ENCODE peak calls at places on chromosome 1, in five cellular contexts. One of them, this sample, is unnamed. For H3K4me1, the result is how much of the 10 kb centered on the place peaks cover.

GRCh38 chr1:67489643-67490042 is 59.4 kb upstream of the SERBP1 start:
- DNase-seq in transverse colon: no peak
- DNase-seq in tibial nerve: no peak
- DNase-seq in stomach: no peak
- DNase-seq in fibroblast of lung: peak
- DNase-seq in this sample: no peak

GRCh38 chr1:159991513-159991912 is 37.5 kb upstream of the SLAMF9 start:
- DNase-seq in transverse colon: no peak
- DNase-seq in tibial nerve: no peak
- DNase-seq in stomach: peak
- DNase-seq in fibroblast of lung: no peak
- DNase-seq in this sample: no peak

GRCh38 chr1:208628298-208628914 is 384.2 kb upstream of the PLXNA2 start:
- DNase-seq in transverse colon: no peak
- DNase-seq in tibial nerve: no peak
- DNase-seq in stomach: no peak
- DNase-seq in fibroblast of lung: no peak
- DNase-seq in this sample: no peak

GRCh38 chr1:927234-927633 is 3.5 kb downstream of the SAMD11 start:
- DNase-seq in transverse colon: no peak
- DNase-seq in tibial nerve: no peak
- DNase-seq in stomach: no peak
- DNase-seq in fibroblast of lung: no peak
- DNase-seq in this sample: no peak

GRCh38 chr1:26743426-26744059 is 44.2 kb upstream of the PIGV start:
- DNase-seq in transverse colon: no peak
- DNase-seq in tibial nerve: no peak
- DNase-seq in stomach: no peak
- DNase-seq in fibroblast of lung: no peak
- DNase-seq in this sample: no peak

GRCh38 chr1:23169727-23170335 is 1.2 kb upstream of the LUZP1 start:
- DNase-seq in transverse colon: peak
- DNase-seq in tibial nerve: peak
- DNase-seq in stomach: no peak
- DNase-seq in fibroblast of lung: peak
- DNase-seq in this sample: peak

GRCh38 chr1:174358344-174358743 is 89.4 kb upstream of the GPR52 start:
- DNase-seq in transverse colon: no peak
- DNase-seq in tibial nerve: no peak
- DNase-seq in stomach: no peak
- DNase-seq in fibroblast of lung: peak
- DNase-seq in this sample: no peak

GRCh38 chr1:212188599-212189351 is 96.4 kb upstream of the PPP2R5A start:
- DNase-seq in transverse colon: no peak
- DNase-seq in tibial nerve: no peak
- DNase-seq in stomach: no peak
- DNase-seq in fibroblast of lung: no peak
- DNase-seq in this sample: no peak

GRCh38 chr1:213417225-213417820 is 366.3 kb downstream of the RPS6KC1 start:
- DNase-seq in transverse colon: no peak
- DNase-seq in tibial nerve: no peak
- DNase-seq in stomach: no peak
- DNase-seq in fibroblast of lung: no peak
- DNase-seq in this sample: no peak

GRCh38 chr1:31799196-31799894 is 16.5 kb downstream of the SPOCD1 start:
- DNase-seq in transverse colon: peak
- DNase-seq in tibial nerve: no peak
- DNase-seq in stomach: no peak
- DNase-seq in fibroblast of lung: no peak
- DNase-seq in this sample: no peak

GRCh38 chr1:38128511-38128910 is 81.9 kb upstream of the POU3F1 start:
- DNase-seq in transverse colon: no peak
- DNase-seq in tibial nerve: no peak
- DNase-seq in stomach: no peak
- DNase-seq in fibroblast of lung: no peak
- DNase-seq in this sample: no peak

GRCh38 chr1:179144621-179145020 is 62.8 kb downstream of the TOR3A start:
- DNase-seq in transverse colon: no peak
- DNase-seq in tibial nerve: no peak
- DNase-seq in stomach: no peak
- DNase-seq in fibroblast of lung: peak
- DNase-seq in this sample: no peak

GRCh38 chr1:117368116-117369108 is 1.2 kb downstream of the MAN1A2 start:
- DNase-seq in transverse colon: no peak
- DNase-seq in tibial nerve: no peak
- DNase-seq in stomach: no peak
- DNase-seq in fibroblast of lung: no peak
- DNase-seq in this sample: no peak

GRCh38 chr1:10339815-10340214 is 59.0 kb upstream of the PGD start:
- DNase-seq in transverse colon: peak
- DNase-seq in tibial nerve: no peak
- DNase-seq in stomach: peak
- DNase-seq in fibroblast of lung: peak
- DNase-seq in this sample: peak

GRCh38 chr1:231940721-231941120 is 314.1 kb downstream of the DISC1 start:
- DNase-seq in transverse colon: no peak
- DNase-seq in tibial nerve: no peak
- DNase-seq in stomach: no peak
- DNase-seq in fibroblast of lung: no peak
- DNase-seq in this sample: no peak

GRCh38 chr1:155504207-155504606 is 58.4 kb downstream of the ASH1L start:
- DNase-seq in transverse colon: no peak
- DNase-seq in tibial nerve: no peak
- DNase-seq in stomach: no peak
- DNase-seq in fibroblast of lung: peak
- DNase-seq in this sample: no peak

GRCh38 chr1:60170709-60171108 is 97.1 kb upstream of the C1orf87 start:
- DNase-seq in transverse colon: no peak
- DNase-seq in tibial nerve: no peak
- DNase-seq in stomach: no peak
- DNase-seq in fibroblast of lung: no peak
- DNase-seq in this sample: no peak

GRCh38 chr1:167924553-167925223 is 10.8 kb upstream of the ADCY10 start:
- DNase-seq in transverse colon: no peak
- DNase-seq in tibial nerve: no peak
- DNase-seq in stomach: no peak
- DNase-seq in fibroblast of lung: no peak
- DNase-seq in this sample: no peak

GRCh38 chr1:183804382-183804781 is 538 bp upstream of the RGL1 start:
- DNase-seq in transverse colon: no peak
- DNase-seq in tibial nerve: no peak
- DNase-seq in stomach: no peak
- DNase-seq in fibroblast of lung: no peak
- DNase-seq in this sample: no peak

GRCh38 chr1:100699744-100700143 is 19.8 kb upstream of the VCAM1 start:
- DNase-seq in transverse colon: no peak
- DNase-seq in tibial nerve: no peak
- DNase-seq in stomach: no peak
- DNase-seq in fibroblast of lung: peak
- DNase-seq in this sample: no peak

GRCh38 chr1:53057134-53057533 is 4.9 kb upstream of the PODN start:
- DNase-seq in transverse colon: no peak
- DNase-seq in tibial nerve: no peak
- DNase-seq in stomach: no peak
- DNase-seq in fibroblast of lung: peak
- DNase-seq in this sample: no peak

DNA sequence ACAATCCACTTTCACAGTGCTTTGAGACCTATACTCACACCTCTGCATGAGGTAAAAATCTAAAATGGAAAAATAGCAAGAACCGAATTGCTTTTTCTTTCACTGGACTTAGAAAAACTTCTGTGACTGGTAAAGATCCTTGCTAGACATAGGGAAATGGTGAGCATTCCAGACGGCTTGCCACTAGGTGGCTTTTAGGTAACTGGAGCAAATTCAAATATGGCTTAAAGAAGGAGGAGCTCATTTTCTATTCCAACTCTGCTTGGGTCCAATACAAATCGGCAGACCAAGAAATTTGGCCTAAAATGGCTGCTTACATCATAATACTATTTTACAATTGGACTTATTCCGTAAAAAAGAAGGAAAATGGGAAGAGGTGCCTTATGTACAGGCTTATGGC is 977.9 kb downstream of the ADGRL2 start:
- DNase-seq in transverse colon: no peak
- DNase-seq in tibial nerve: no peak
- DNase-seq in stomach: no peak
- DNase-seq in fibroblast of lung: no peak
- DNase-seq in this sample: no peak
- TF ChIP-seq CTCF in transverse colon: no peak
- TF ChIP-seq CTCF in tibial nerve: no peak
- TF ChIP-seq CTCF in stomach: no peak
- TF ChIP-seq CTCF in fibroblast of lung: no peak
- TF ChIP-seq CTCF in this sample: no peak

DNA sequence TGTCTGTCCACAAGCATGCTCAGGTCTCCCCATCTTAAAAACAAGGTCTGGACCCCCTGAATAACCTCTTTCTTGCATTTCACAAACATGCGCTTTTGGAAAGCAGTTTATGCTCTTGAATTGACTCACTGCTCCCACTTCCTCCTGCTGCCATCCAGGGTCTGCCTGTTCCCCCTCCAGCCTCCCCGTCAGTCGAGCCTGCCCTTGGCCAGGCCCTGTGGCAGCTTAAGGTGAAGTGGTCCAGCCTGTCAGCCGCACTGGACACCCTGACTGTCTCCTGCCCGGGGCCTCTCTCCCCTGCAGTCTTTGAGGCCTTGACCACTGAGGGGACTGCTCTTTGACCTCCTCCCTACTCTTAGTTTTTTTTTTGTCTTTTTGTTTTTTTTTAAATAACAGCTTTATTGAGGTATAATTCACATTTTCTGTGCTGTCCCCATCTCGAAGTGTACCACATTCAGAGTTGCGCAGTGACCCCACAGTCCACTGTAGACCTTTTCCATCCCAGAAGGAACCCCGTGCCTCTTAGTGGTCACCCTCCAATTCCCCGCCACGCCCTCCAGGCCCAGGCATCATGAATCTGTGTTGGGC is 18.3 kb downstream of the GPR137B start:
- DNase-seq in transverse colon: no peak
- DNase-seq in tibial nerve: no peak
- DNase-seq in stomach: no peak
- DNase-seq in fibroblast of lung: no peak
- DNase-seq in this sample: no peak
- H3K4me3 ChIP-seq in transverse colon: no peak
- H3K4me3 ChIP-seq in tibial nerve: no peak
- H3K4me3 ChIP-seq in stomach: no peak
- H3K4me3 ChIP-seq in fibroblast of lung: no peak
- H3K4me3 ChIP-seq in this sample: no peak

DNA sequence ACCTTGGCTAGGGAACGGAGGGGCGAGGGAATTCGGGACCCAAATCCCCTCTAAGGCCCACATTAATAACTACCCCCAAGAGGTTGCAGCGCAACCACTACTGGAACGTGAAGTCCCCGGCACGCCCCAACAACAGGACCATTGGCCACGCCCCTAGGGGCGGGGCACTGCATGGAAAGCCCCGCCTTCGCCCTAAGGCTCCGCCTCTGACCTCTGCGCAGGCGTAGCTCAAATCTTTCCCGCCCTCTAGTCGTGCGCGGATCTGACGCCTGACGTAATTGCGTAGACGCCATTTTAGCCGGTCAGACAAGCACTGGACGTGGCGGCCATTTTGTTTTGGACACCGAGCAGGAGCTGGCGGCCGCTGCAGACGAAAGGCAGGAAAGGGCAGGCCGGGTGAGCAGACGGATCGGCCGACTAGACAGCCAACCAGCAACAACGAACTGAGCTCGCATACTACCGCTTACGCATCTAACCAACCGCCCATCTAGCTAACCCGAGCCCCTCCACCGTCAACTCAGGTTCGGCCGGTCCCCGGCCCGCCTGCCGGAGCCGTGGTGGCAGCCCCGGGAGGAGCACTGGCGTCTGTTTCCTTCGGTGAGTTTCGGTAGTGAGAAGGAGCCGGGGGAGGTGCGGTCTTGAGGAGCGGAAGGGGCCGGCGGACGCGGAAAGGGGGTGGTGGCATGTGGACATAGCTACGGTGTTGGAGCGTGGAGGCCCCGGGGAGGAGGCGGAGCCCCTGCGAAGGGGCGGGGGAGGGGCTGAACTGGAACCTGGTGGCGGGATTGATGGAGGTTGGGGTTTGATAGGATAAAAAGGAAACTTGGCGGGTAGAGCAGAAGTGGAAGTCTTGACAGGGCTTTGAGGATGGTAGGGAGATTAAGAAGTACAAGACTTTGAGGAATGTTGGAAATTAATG is at the start of gene CHTOP:
- DNase-seq in transverse colon: peak
- DNase-seq in tibial nerve: peak
- DNase-seq in stomach: peak
- DNase-seq in fibroblast of lung: peak
- DNase-seq in this sample: peak
- H3K4me1 ChIP-seq in transverse colon: under half
- H3K4me1 ChIP-seq in tibial nerve: half or more
- H3K4me1 ChIP-seq in stomach: under half
- H3K4me1 ChIP-seq in fibroblast of lung: under half
- H3K4me1 ChIP-seq in this sample: half or more

DNA sequence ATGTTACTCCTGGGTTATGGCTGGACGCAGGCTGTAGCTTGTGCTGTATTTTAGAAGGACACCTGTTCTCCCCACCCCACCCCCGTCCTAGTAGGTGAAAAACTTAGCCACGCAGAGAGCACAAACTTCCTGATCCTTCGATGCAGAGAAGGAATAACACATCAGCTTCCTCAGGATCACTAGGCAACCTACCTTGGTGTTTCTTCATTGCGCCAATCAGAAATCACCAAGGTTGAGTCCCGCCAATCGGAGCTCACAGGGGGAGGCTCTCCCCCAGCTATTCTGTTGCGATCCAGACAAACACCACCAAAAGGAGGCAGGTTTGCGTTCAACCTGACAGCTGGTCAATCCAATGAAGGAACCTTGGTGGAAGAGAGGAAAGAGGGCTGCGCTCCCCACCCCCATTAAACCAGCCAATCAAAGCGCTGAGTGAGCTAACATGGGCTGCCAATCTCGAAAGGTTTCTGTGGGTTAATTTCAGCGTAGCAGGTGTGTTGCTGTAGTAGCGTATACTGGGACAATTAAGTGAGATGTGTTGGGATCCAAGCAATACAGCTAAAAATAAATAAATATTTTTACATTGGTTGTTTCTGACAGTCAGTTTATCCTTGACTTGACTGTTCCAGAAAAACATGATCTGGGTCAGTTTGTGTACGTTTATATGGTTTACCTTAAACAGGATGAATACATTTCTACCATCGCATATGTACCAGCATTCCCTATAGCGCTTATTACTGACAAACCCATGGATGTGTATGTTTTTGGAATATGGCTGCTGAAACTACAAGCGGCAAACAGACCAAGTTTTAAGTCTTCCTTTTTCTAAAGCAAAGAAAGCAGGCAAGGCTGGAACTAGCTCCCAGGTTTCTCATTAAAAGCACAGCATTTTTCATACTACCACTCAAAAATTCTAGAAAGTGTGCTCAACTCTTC is at the start of gene GOLPH3L:
- DNase-seq in transverse colon: peak
- DNase-seq in tibial nerve: peak
- DNase-seq in stomach: peak
- DNase-seq in fibroblast of lung: peak
- DNase-seq in this sample: peak
- TF ChIP-seq CTCF in transverse colon: no peak
- TF ChIP-seq CTCF in tibial nerve: peak
- TF ChIP-seq CTCF in stomach: no peak
- TF ChIP-seq CTCF in fibroblast of lung: peak
- TF ChIP-seq CTCF in this sample: peak

This sample was measured in heart left ventricle.